ENCODE peak calls at places on chromosomes 3 and 15, in seven cellular contexts. Z, J, D, K, L, V and H are unnamed samples.

GRCh38 chr3:30855390-30855789 is 39.1 kb downstream of the GADL1 start:
- DNase-seq in J (no peak), Z (no peak), D (no peak), K (no peak), L (no peak), V (no peak), H (no peak)

GRCh38 chr3:159947220-159947619 is 41.4 kb upstream of the IL12A start:
- DNase-seq in Z (no peak), V (no peak), L (no peak), J (no peak), K (no peak), D (no peak), H (no peak)

GRCh38 chr3:185558395-185558794 is 6.0 kb upstream of the LIPH start:
- DNase-seq in Z (no peak), V (no peak), D (no peak), J (no peak), K (no peak), L (no peak), H (peak)

GRCh38 chr15:71679223-71680078 is 130.9 kb upstream of the NR2E3 start:
- DNase-seq in J (no peak), Z (no peak), D (peak), L (no peak), K (no peak), V (no peak), H (peak)

GRCh38 chr3:106457278-106458210 is 588.7 kb upstream of the CBLB start:
- DNase-seq in L (no peak), K (no peak), Z (no peak), V (peak), J (peak), D (peak), H (peak)

GRCh38 chr3:126472277-126473006 is 3.2 kb downstream of the ZXDC start:
- DNase-seq in L (no peak), J (no peak), V (peak), K (peak), D (peak), Z (peak), H (no peak)

GRCh38 chr15:94910166-94910565 is 678.8 kb downstream of the MCTP2 start:
- DNase-seq in L (no peak), K (no peak), D (no peak), V (no peak), J (no peak), Z (no peak), H (no peak)

GRCh38 chr3:56291953-56292352 is 176.3 kb downstream of the ERC2 start:
- DNase-seq in Z (no peak), J (no peak), K (no peak), V (no peak), L (no peak), D (no peak), H (peak)

DNA sequence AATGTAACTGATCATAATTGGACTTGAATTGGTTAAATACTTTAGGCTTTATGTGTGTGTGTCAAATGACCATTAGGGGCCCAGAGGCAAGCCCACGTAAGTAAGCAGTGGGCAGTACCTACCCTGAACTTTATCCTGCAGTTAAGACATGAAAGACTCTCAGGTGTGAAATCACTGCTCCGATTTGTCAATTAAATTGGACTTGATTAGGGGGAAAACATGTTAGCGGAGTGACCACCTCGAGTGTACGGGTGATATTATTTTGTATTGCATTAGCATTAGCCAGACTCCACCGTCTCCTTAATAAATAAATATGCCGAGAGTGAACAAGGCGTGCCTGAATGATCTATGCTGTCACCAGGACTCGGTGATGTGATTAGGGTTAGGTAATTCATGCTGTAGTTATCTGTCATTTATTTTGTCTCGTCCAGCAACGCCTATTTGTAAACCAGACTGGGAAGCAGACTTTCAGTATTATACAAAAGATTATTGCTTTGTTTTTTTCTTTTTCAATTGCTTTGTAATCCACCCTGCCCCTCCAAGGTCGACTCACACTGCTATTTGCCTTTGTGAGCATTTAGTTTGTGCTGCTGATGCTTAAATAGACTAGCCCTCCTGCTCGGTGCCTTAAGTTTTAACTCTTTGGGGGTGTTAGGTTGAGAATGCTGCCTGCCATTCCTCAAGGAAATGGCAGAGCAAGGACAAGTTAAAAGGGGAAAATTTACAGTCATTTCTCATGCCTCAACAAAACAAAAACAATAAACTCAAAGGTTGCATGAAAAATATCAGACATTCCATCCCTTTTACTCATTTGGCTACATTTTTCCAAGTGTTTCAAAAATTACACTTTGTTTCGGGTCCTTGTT is 1.8 kb downstream of the RBMS3 start:
- DNase-seq in D (peak), Z (no peak), L (no peak), V (no peak), J (no peak), K (peak), H (no peak)
- H3K4me3 ChIP-seq in D (no peak), Z (peak), L (no peak), V (peak), J (peak), K (no peak), H (peak)

DNA sequence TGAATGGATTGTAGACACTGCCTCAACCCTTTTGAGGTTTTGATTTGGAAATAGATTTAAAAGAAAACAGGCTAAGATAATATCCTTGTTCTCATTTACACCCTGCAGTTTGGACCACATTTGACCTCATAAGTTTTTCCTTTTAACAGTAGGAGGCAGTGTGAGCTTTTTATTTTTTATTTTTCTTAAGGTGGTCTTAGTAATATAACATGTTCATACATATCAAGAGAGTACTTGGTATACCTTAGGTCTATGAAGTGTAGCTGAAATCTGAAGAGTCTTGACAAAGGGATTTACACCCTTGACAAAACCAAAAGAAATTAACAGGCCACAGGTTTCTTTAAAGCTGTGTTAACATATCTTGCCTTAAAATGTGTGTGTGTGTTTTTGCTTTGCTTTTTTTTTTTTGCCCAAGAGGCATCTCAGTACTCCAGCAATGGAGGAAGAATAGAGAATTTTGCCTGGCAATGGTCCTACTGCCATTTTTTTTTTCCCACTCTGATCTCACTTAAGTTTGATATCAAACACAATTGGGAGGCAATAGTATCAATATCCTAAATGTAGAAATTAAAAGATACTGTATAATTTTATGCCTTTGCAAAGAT is 3.3 kb downstream of the RAP2B start:
- DNase-seq in V (no peak), J (no peak), Z (no peak), L (no peak), D (peak), K (no peak), H (peak)
- H3K4me3 ChIP-seq in V (no peak), J (peak), Z (no peak), L (no peak), D (no peak), K (no peak), H (peak)

DNA sequence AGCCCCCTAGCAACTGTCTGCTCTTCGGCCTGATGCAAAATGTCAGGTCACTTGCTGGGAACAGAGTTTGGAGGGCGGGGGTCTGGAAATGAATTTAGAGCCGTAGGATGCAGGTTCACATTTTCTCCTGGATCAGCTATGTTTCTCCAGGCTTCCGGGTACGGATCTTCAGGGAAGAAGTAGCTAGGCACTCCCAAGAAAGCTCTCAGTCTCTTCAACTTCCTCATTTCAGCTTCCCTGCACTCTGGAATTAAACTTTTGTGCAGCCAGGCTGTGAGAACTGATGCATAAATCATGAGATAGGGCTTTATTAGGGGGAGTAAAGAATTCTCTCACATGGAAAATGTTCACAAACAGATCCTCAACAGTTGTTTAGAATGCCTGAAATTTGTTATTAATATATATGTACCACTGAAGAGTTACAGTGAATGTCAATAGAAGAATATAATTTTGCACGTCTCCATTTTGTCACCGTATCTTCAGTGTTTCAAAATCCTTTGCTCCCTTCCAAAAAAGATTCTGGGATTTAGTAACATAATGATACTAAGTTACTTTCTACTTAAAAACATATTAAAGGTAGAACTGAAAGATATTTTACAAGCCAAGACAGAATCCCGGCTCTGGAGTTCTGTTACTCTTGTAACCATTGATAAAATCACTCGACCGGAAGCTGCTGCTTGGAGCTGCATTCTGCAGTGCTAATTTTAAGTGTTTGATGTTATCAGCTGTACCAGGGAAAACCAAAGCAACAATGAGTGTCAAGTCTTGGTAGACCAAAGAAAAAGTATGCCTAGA is 178.5 kb upstream of the P2RY1 start:
- DNase-seq in D (peak), V (no peak), J (no peak), Z (no peak), L (peak), K (no peak), H (no peak)
- H3K4me3 ChIP-seq in D (no peak), V (no peak), J (no peak), Z (no peak), L (no peak), K (no peak), H (no peak)

GRCh38 chr15:77118787-77119410 is 48.0 kb upstream of the TSPAN3 start:
- DNase-seq in Z (no peak), J (peak), D (peak), L (no peak), V (no peak), K (peak), H (peak)
- H3K4me3 ChIP-seq in Z (no peak), J (no peak), D (no peak), L (no peak), V (no peak), K (no peak), H (no peak)